ENCODE peak calls at places on chromosomes 1 and 21, in nine cellular contexts. One of them, this sample, is unnamed.

GRCh38 chr1:29166291-29166878 is 15.3 kb downstream of the SRSF4 start:
- DNase-seq in IMR-90: no peak
- DNase-seq in cardiac fibroblast: no peak
- DNase-seq in kidney epithelial cell: no peak
- DNase-seq in Calu3: no peak
- DNase-seq in GM12865: no peak
- DNase-seq in transverse colon: peak; percentile 36
- DNase-seq in WERI-Rb-1: no peak
- DNase-seq in upper lobe of left lung: no peak
- DNase-seq in this sample: no peak

GRCh38 chr21:29849735-29850176 is 90.0 kb downstream of the GRIK1 start:
- DNase-seq in IMR-90: peak; percentile 57
- DNase-seq in cardiac fibroblast: peak; percentile 78
- DNase-seq in kidney epithelial cell: peak; percentile 12
- DNase-seq in Calu3: peak; percentile 48
- DNase-seq in GM12865: peak; percentile 74
- DNase-seq in transverse colon: peak; percentile 22
- DNase-seq in WERI-Rb-1: peak; percentile 83
- DNase-seq in upper lobe of left lung: peak; percentile 49
- DNase-seq in this sample: peak; percentile 55

GRCh38 chr1:87728169-87728568 is 399.5 kb downstream of the LMO4 start:
- DNase-seq in IMR-90: no peak
- DNase-seq in cardiac fibroblast: no peak
- DNase-seq in kidney epithelial cell: no peak
- DNase-seq in Calu3: no peak
- DNase-seq in GM12865: no peak
- DNase-seq in transverse colon: no peak
- DNase-seq in WERI-Rb-1: no peak
- DNase-seq in upper lobe of left lung: no peak
- DNase-seq in this sample: no peak

GRCh38 chr1:207084701-207085180 is 3.9 kb upstream of the C4BPB start:
- DNase-seq in IMR-90: peak; percentile 61
- DNase-seq in cardiac fibroblast: peak; percentile 71
- DNase-seq in kidney epithelial cell: no peak
- DNase-seq in Calu3: peak; percentile 76
- DNase-seq in GM12865: peak; percentile 81
- DNase-seq in transverse colon: peak; percentile 58
- DNase-seq in WERI-Rb-1: peak; percentile 77
- DNase-seq in upper lobe of left lung: peak; percentile 76
- DNase-seq in this sample: peak; percentile 65

GRCh38 chr1:176692431-176692830 is 229.5 kb downstream of the PAPPA2 start:
- DNase-seq in IMR-90: no peak
- DNase-seq in cardiac fibroblast: no peak
- DNase-seq in kidney epithelial cell: no peak
- DNase-seq in Calu3: no peak
- DNase-seq in GM12865: no peak
- DNase-seq in transverse colon: peak; percentile 16
- DNase-seq in WERI-Rb-1: no peak
- DNase-seq in upper lobe of left lung: no peak
- DNase-seq in this sample: no peak

GRCh38 chr1:220391426-220391825 is 119.2 kb upstream of the RAB3GAP2 start:
- DNase-seq in IMR-90: no peak
- DNase-seq in cardiac fibroblast: no peak
- DNase-seq in kidney epithelial cell: no peak
- DNase-seq in Calu3: no peak
- DNase-seq in GM12865: no peak
- DNase-seq in transverse colon: no peak
- DNase-seq in WERI-Rb-1: no peak
- DNase-seq in upper lobe of left lung: no peak
- DNase-seq in this sample: no peak

GRCh38 chr1:31084782-31085569 is 19.5 kb upstream of the PUM1 start:
- DNase-seq in IMR-90: no peak
- DNase-seq in cardiac fibroblast: no peak
- DNase-seq in kidney epithelial cell: no peak
- DNase-seq in Calu3: no peak
- DNase-seq in GM12865: no peak
- DNase-seq in transverse colon: no peak
- DNase-seq in WERI-Rb-1: no peak
- DNase-seq in upper lobe of left lung: no peak
- DNase-seq in this sample: no peak

GRCh38 chr1:172004671-172005070 is 163.4 kb downstream of the DNM3 start:
- DNase-seq in IMR-90: no peak
- DNase-seq in cardiac fibroblast: no peak
- DNase-seq in kidney epithelial cell: no peak
- DNase-seq in Calu3: no peak
- DNase-seq in GM12865: no peak
- DNase-seq in transverse colon: no peak
- DNase-seq in WERI-Rb-1: no peak
- DNase-seq in upper lobe of left lung: no peak
- DNase-seq in this sample: no peak

GRCh38 chr1:231478386-231478785 is 50.1 kb upstream of the TSNAX start:
- DNase-seq in IMR-90: no peak
- DNase-seq in cardiac fibroblast: no peak
- DNase-seq in kidney epithelial cell: no peak
- DNase-seq in Calu3: no peak
- DNase-seq in GM12865: no peak
- DNase-seq in transverse colon: no peak
- DNase-seq in WERI-Rb-1: no peak
- DNase-seq in upper lobe of left lung: no peak
- DNase-seq in this sample: no peak

GRCh38 chr1:38152351-38153082 is 105.9 kb upstream of the POU3F1 start:
- DNase-seq in IMR-90: no peak
- DNase-seq in cardiac fibroblast: no peak
- DNase-seq in kidney epithelial cell: no peak
- DNase-seq in Calu3: no peak
- DNase-seq in GM12865: peak; percentile 57
- DNase-seq in transverse colon: no peak
- DNase-seq in WERI-Rb-1: no peak
- DNase-seq in upper lobe of left lung: no peak
- DNase-seq in this sample: no peak
- TF ChIP-seq CTCF in IMR-90: no peak
- TF ChIP-seq CTCF in cardiac fibroblast: no peak
- TF ChIP-seq CTCF in kidney epithelial cell: peak; percentile 5
- TF ChIP-seq CTCF in Calu3: no peak
- TF ChIP-seq CTCF in GM12865: peak; percentile 1
- TF ChIP-seq CTCF in transverse colon: no peak
- TF ChIP-seq CTCF in WERI-Rb-1: no peak
- TF ChIP-seq CTCF in upper lobe of left lung: peak; percentile 24
- TF ChIP-seq CTCF in this sample: no peak

DNA sequence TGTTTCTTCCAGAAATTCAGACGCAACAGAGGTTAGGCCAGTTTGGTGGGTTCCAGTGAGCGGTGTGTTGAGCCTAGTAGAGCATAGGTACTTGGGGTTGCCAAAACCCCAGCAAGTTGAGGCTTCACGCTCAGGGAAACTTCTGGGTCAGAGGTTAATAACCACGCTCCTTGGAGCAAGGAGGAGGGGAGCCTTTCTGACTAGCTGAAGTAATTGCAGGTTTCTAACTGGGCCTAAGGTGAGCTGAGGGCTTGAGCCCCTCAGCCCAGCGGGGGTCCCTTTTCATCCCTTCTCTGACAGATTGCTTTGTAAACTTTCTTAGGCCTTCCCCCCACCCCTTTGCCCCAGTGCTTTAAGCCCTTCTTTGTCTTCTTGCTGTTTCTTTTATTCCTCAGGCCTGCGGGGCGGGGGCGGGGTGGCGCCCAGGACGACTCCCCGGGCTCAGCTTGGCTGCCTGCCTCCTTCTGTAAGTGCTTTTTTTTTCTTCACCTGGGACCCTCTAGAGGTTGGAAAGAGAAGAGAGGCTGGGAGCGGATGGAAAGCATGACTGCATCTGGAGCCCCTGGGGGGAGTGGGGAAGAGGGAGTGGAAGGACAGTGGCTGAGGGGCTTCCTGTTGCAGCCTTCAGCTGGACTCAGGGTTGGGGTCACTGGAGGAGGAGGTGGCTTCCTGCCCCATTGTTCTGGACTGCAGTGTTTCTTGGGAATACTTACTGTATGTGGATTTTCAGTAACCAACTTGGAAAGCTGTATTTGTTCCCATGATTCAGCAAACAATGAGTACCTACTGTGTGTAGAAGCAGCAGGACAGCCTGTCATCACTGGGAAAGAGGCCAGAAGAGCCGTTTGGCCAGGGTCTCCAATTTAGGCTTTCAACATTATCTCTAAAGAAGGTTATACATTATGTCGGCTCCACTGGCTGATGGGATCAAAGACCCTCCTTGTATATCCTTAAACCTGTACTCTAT is 1.4 kb upstream of the ZNF436 start:
- DNase-seq in IMR-90: no peak
- DNase-seq in cardiac fibroblast: peak; percentile 34
- DNase-seq in kidney epithelial cell: no peak
- DNase-seq in Calu3: no peak
- DNase-seq in GM12865: no peak
- DNase-seq in transverse colon: peak; percentile 26
- DNase-seq in WERI-Rb-1: peak; percentile 83
- DNase-seq in upper lobe of left lung: no peak
- DNase-seq in this sample: no peak
- TF ChIP-seq CTCF in IMR-90: no peak
- TF ChIP-seq CTCF in cardiac fibroblast: peak; percentile 5
- TF ChIP-seq CTCF in kidney epithelial cell: peak; percentile 36
- TF ChIP-seq CTCF in Calu3: no peak
- TF ChIP-seq CTCF in GM12865: no peak
- TF ChIP-seq CTCF in transverse colon: no peak
- TF ChIP-seq CTCF in WERI-Rb-1: no peak
- TF ChIP-seq CTCF in upper lobe of left lung: no peak
- TF ChIP-seq CTCF in this sample: no peak

GRCh38 chr1:103953386-103953785 is 203.7 kb downstream of the AMY1C start:
- DNase-seq in IMR-90: no peak
- DNase-seq in cardiac fibroblast: no peak
- DNase-seq in kidney epithelial cell: no peak
- DNase-seq in Calu3: no peak
- DNase-seq in GM12865: peak; percentile 36
- DNase-seq in transverse colon: no peak
- DNase-seq in WERI-Rb-1: no peak
- DNase-seq in upper lobe of left lung: no peak
- DNase-seq in this sample: no peak
- TF ChIP-seq CTCF in IMR-90: no peak
- TF ChIP-seq CTCF in cardiac fibroblast: no peak
- TF ChIP-seq CTCF in kidney epithelial cell: no peak
- TF ChIP-seq CTCF in Calu3: no peak
- TF ChIP-seq CTCF in GM12865: peak; percentile 51
- TF ChIP-seq CTCF in transverse colon: no peak
- TF ChIP-seq CTCF in WERI-Rb-1: no peak
- TF ChIP-seq CTCF in upper lobe of left lung: no peak
- TF ChIP-seq CTCF in this sample: no peak

GRCh38 chr1:100538935-100539835 is 1.2 kb downstream of the GPR88 start:
- DNase-seq in IMR-90: peak; percentile 3
- DNase-seq in cardiac fibroblast: peak; percentile 11
- DNase-seq in kidney epithelial cell: no peak
- DNase-seq in Calu3: peak; percentile 26
- DNase-seq in GM12865: no peak
- DNase-seq in transverse colon: no peak
- DNase-seq in WERI-Rb-1: peak; percentile 21
- DNase-seq in upper lobe of left lung: no peak
- DNase-seq in this sample: peak; percentile 30
- TF ChIP-seq CTCF in IMR-90: no peak
- TF ChIP-seq CTCF in cardiac fibroblast: no peak
- TF ChIP-seq CTCF in kidney epithelial cell: peak; percentile 15
- TF ChIP-seq CTCF in Calu3: no peak
- TF ChIP-seq CTCF in GM12865: no peak
- TF ChIP-seq CTCF in transverse colon: no peak
- TF ChIP-seq CTCF in WERI-Rb-1: peak; percentile 20
- TF ChIP-seq CTCF in upper lobe of left lung: peak; percentile 11
- TF ChIP-seq CTCF in this sample: no peak

GRCh38 chr1:15584489-15585363 is at the start of gene AGMAT:
- DNase-seq in IMR-90: no peak
- DNase-seq in cardiac fibroblast: peak; percentile 32
- DNase-seq in kidney epithelial cell: no peak
- DNase-seq in Calu3: peak; percentile 61
- DNase-seq in GM12865: peak; percentile 86
- DNase-seq in transverse colon: peak; percentile 65
- DNase-seq in WERI-Rb-1: peak; percentile 63
- DNase-seq in upper lobe of left lung: no peak
- DNase-seq in this sample: peak; percentile 83
- TF ChIP-seq CTCF in IMR-90: peak; percentile 19
- TF ChIP-seq CTCF in cardiac fibroblast: peak; percentile 42
- TF ChIP-seq CTCF in kidney epithelial cell: peak; percentile 56
- TF ChIP-seq CTCF in Calu3: peak; percentile 17
- TF ChIP-seq CTCF in GM12865: peak; percentile 39
- TF ChIP-seq CTCF in transverse colon: peak; percentile 26
- TF ChIP-seq CTCF in WERI-Rb-1: peak; percentile 59
- TF ChIP-seq CTCF in upper lobe of left lung: peak; percentile 37
- TF ChIP-seq CTCF in this sample: peak; percentile 36

GRCh38 chr1:43930168-43930948 is 3.2 kb upstream of the ARTN start:
- DNase-seq in IMR-90: no peak
- DNase-seq in cardiac fibroblast: no peak
- DNase-seq in kidney epithelial cell: no peak
- DNase-seq in Calu3: peak; percentile 39
- DNase-seq in GM12865: peak; percentile 32
- DNase-seq in transverse colon: peak; percentile 22
- DNase-seq in WERI-Rb-1: peak; percentile 43
- DNase-seq in upper lobe of left lung: no peak
- DNase-seq in this sample: peak; percentile 40
- TF ChIP-seq CTCF in IMR-90: peak; percentile 19
- TF ChIP-seq CTCF in cardiac fibroblast: peak; percentile 27
- TF ChIP-seq CTCF in kidney epithelial cell: peak; percentile 41
- TF ChIP-seq CTCF in Calu3: peak; percentile 43
- TF ChIP-seq CTCF in GM12865: peak; percentile 52
- TF ChIP-seq CTCF in transverse colon: peak; percentile 46
- TF ChIP-seq CTCF in WERI-Rb-1: peak; percentile 76
- TF ChIP-seq CTCF in upper lobe of left lung: peak; percentile 34
- TF ChIP-seq CTCF in this sample: no peak

GRCh38 chr1:33369764-33370163 is 48.9 kb upstream of the A3GALT2 start:
- DNase-seq in IMR-90: no peak
- DNase-seq in cardiac fibroblast: no peak
- DNase-seq in kidney epithelial cell: no peak
- DNase-seq in Calu3: no peak
- DNase-seq in GM12865: no peak
- DNase-seq in transverse colon: no peak
- DNase-seq in WERI-Rb-1: no peak
- DNase-seq in upper lobe of left lung: no peak
- DNase-seq in this sample: no peak

GRCh38 chr1:33372162-33372561 is 51.3 kb upstream of the A3GALT2 start:
- DNase-seq in IMR-90: no peak
- DNase-seq in cardiac fibroblast: no peak
- DNase-seq in kidney epithelial cell: no peak
- DNase-seq in Calu3: no peak
- DNase-seq in GM12865: no peak
- DNase-seq in transverse colon: no peak
- DNase-seq in WERI-Rb-1: no peak
- DNase-seq in upper lobe of left lung: no peak
- DNase-seq in this sample: no peak

GRCh38 chr1:33370286-33370685 is 49.4 kb upstream of the A3GALT2 start:
- DNase-seq in IMR-90: peak; percentile 77
- DNase-seq in cardiac fibroblast: no peak
- DNase-seq in kidney epithelial cell: no peak
- DNase-seq in Calu3: no peak
- DNase-seq in GM12865: no peak
- DNase-seq in transverse colon: no peak
- DNase-seq in WERI-Rb-1: no peak
- DNase-seq in upper lobe of left lung: no peak
- DNase-seq in this sample: no peak

GRCh38 chr1:33371334-33371733 is 50.4 kb upstream of the A3GALT2 start:
- DNase-seq in IMR-90: no peak
- DNase-seq in cardiac fibroblast: no peak
- DNase-seq in kidney epithelial cell: no peak
- DNase-seq in Calu3: no peak
- DNase-seq in GM12865: no peak
- DNase-seq in transverse colon: no peak
- DNase-seq in WERI-Rb-1: no peak
- DNase-seq in upper lobe of left lung: no peak
- DNase-seq in this sample: no peak

GRCh38 chr1:33370827-33371226 is 49.9 kb upstream of the A3GALT2 start:
- DNase-seq in IMR-90: no peak
- DNase-seq in cardiac fibroblast: no peak
- DNase-seq in kidney epithelial cell: no peak
- DNase-seq in Calu3: no peak
- DNase-seq in GM12865: no peak
- DNase-seq in transverse colon: no peak
- DNase-seq in WERI-Rb-1: no peak
- DNase-seq in upper lobe of left lung: no peak
- DNase-seq in this sample: no peak
- TF ChIP-seq CTCF in IMR-90: no peak
- TF ChIP-seq CTCF in cardiac fibroblast: no peak
- TF ChIP-seq CTCF in kidney epithelial cell: no peak
- TF ChIP-seq CTCF in Calu3: no peak
- TF ChIP-seq CTCF in GM12865: no peak
- TF ChIP-seq CTCF in transverse colon: no peak
- TF ChIP-seq CTCF in WERI-Rb-1: no peak
- TF ChIP-seq CTCF in upper lobe of left lung: no peak
- TF ChIP-seq CTCF in this sample: no peak